ENCODE peak calls at places on chromosomes 3 and 15, in six cellular contexts. W, X, Z, D, M and L are unnamed samples.

GRCh38 chr3:138642226-138642926 is 33.8 kb downstream of the FAIM start:
- DNase-seq in W (no peak), X (no peak), Z (no peak), D (no peak), M (no peak), L (no peak)

GRCh38 chr3:108114423-108115065 is 23.7 kb upstream of the CD47 start:
- DNase-seq in W (no peak), X (no peak), Z (no peak), D (no peak), M (no peak), L (no peak)

GRCh38 chr15:70299931-70300858 is 202.5 kb upstream of the TLE3 start:
- DNase-seq in W (no peak), X (no peak), Z (no peak), D (no peak), M (no peak), L (no peak)

GRCh38 chr3:55042591-55042990 is 114.7 kb upstream of the LRTM1 start:
- DNase-seq in W (no peak), X (no peak), Z (peak), D (no peak), M (no peak), L (no peak)

GRCh38 chr15:60917469-60918130 is 311.5 kb downstream of the RORA start:
- DNase-seq in W (no peak), X (no peak), Z (peak), D (no peak), M (no peak), L (peak)

GRCh38 chr3:155079795-155080546 is at the start of gene MME:
- DNase-seq in W (no peak), X (no peak), Z (peak), D (peak), M (no peak), L (peak)

GRCh38 chr15:45689616-45690015 is 54.8 kb downstream of the SQOR start:
- DNase-seq in W (no peak), X (no peak), Z (no peak), D (no peak), M (no peak), L (no peak)

GRCh38 chr3:105811518-105812193 is 57.2 kb downstream of the CBLB start:
- DNase-seq in W (no peak), X (no peak), Z (no peak), D (no peak), M (no peak), L (no peak)

GRCh38 chr3:112365035-112365434 is 32.1 kb downstream of the CD200 start:
- DNase-seq in W (no peak), X (no peak), Z (no peak), D (no peak), M (no peak), L (no peak)

GRCh38 chr15:35209838-35210237 is 124.7 kb upstream of the NANOGP8 start:
- DNase-seq in W (no peak), X (no peak), Z (no peak), D (no peak), M (no peak), L (peak)

GRCh38 chr3:32129832-32130231 is 23.4 kb downstream of the GPD1L start:
- DNase-seq in W (no peak), X (no peak), Z (no peak), D (no peak), M (no peak), L (no peak)

GRCh38 chr3:108218811-108219210 is 3.4 kb downstream of the IFT57 start:
- DNase-seq in W (no peak), X (no peak), Z (peak), D (no peak), M (no peak), L (no peak)

GRCh38 chr3:98114264-98114663 is 16.3 kb upstream of the OR5H1 start:
- DNase-seq in W (no peak), X (no peak), Z (no peak), D (no peak), M (no peak), L (no peak)

GRCh38 chr3:42161050-42161935 is 70.1 kb downstream of the TRAK1 start:
- DNase-seq in W (peak), X (no peak), Z (peak), D (no peak), M (no peak), L (no peak)

GRCh38 chr3:104460477-104461406 is 906.0 kb upstream of the ALCAM start:
- DNase-seq in W (no peak), X (no peak), Z (peak), D (no peak), M (no peak), L (peak)

GRCh38 chr3:162337630-162338029 is 841.0 kb downstream of the OTOL1 start:
- DNase-seq in W (no peak), X (no peak), Z (peak), D (no peak), M (no peak), L (no peak)

GRCh38 chr15:25056484-25057429 is 102.0 kb downstream of the SNRPN start:
- DNase-seq in W (no peak), X (no peak), Z (no peak), D (no peak), M (peak), L (no peak)

GRCh38 chr3:138049157-138049919 is 39.4 kb downstream of the CLDN18 start:
- DNase-seq in W (no peak), X (no peak), Z (peak), D (no peak), M (no peak), L (no peak)

GRCh38 chr3:117626577-117626976 is 917.0 kb downstream of the TUSC7 start:
- DNase-seq in W (no peak), X (no peak), Z (no peak), D (no peak), M (no peak), L (no peak)

GRCh38 chr3:143775401-143775970 is 72.8 kb downstream of the SLC9A9 start:
- DNase-seq in W (no peak), X (no peak), Z (peak), D (no peak), M (no peak), L (no peak)

GRCh38 chr15:49372366-49372765 is 50.7 kb upstream of the FGF7 start:
- DNase-seq in W (no peak), X (no peak), Z (no peak), D (no peak), M (no peak), L (no peak)

GRCh38 chr15:58329781-58330467 is 101.9 kb upstream of the LIPC start:
- DNase-seq in W (peak), X (no peak), Z (peak), D (no peak), M (no peak), L (peak)

GRCh38 chr3:160150066-160150465 is 75.2 kb upstream of the C3orf80 start:
- DNase-seq in W (no peak), X (no peak), Z (no peak), D (no peak), M (no peak), L (no peak)

GRCh38 chr3:134627831-134628230 is 23.0 kb downstream of the KY start:
- DNase-seq in W (peak), X (no peak), Z (no peak), D (no peak), M (no peak), L (peak)

GRCh38 chr3:178445139-178445538 is 91.1 kb upstream of the KCNMB2 start:
- DNase-seq in W (no peak), X (no peak), Z (no peak), D (no peak), M (no peak), L (no peak)

GRCh38 chr15:85749261-85750151 is 45.2 kb downstream of the KLHL25 start:
- DNase-seq in W (no peak), X (no peak), Z (peak), D (no peak), M (no peak), L (no peak)

GRCh38 chr15:67776600-67776999 is 48.7 kb upstream of the SKOR1 start:
- DNase-seq in W (no peak), X (no peak), Z (no peak), D (no peak), M (no peak), L (no peak)

GRCh38 chr3:109131276-109131675 is 5.2 kb upstream of the C3orf85 start:
- DNase-seq in W (no peak), X (no peak), Z (peak), D (no peak), M (no peak), L (no peak)

GRCh38 chr3:146313411-146314111 is 62.7 kb upstream of the PLSCR4 start:
- DNase-seq in W (no peak), X (no peak), Z (peak), D (no peak), M (no peak), L (peak)

GRCh38 chr15:100572362-100572983 is 29.5 kb downstream of the LINS1 start:
- DNase-seq in W (no peak), X (no peak), Z (peak), D (no peak), M (no peak), L (no peak)

GRCh38 chr15:99239545-99240198 is 9.7 kb downstream of the TTC23 start:
- DNase-seq in W (no peak), X (no peak), Z (no peak), D (no peak), M (no peak), L (no peak)

GRCh38 chr3:145807990-145808389 is 353.0 kb downstream of the PLOD2 start:
- DNase-seq in W (no peak), X (no peak), Z (peak), D (peak), M (peak), L (no peak)

GRCh38 chr3:53382106-53382505 is 34.8 kb upstream of the DCP1A start:
- DNase-seq in W (peak), X (no peak), Z (peak), D (no peak), M (no peak), L (no peak)

GRCh38 chr3:128499724-128500275 is 6.8 kb upstream of the GATA2 start:
- DNase-seq in W (no peak), X (no peak), Z (no peak), D (no peak), M (no peak), L (no peak)

GRCh38 chr3:128498901-128499530 is 6.0 kb upstream of the GATA2 start:
- DNase-seq in W (no peak), X (no peak), Z (no peak), D (no peak), M (no peak), L (no peak)

GRCh38 chr3:128497305-128498126 is 4.5 kb upstream of the GATA2 start:
- DNase-seq in W (no peak), X (no peak), Z (no peak), D (peak), M (peak), L (peak)

GRCh38 chr3:128496602-128497304 is 3.8 kb upstream of the GATA2 start:
- DNase-seq in W (no peak), X (no peak), Z (no peak), D (no peak), M (no peak), L (no peak)

GRCh38 chr3:128498127-128498626 is 5.2 kb upstream of the GATA2 start:
- DNase-seq in W (no peak), X (no peak), Z (no peak), D (no peak), M (no peak), L (no peak)
- TF ChIP-seq CTCF in W (peak), X (no peak), Z (no peak), D (no peak), M (peak), L (no peak)

GRCh38 chr3:50154840-50155490 is at the start of gene SEMA3F:
- DNase-seq in W (peak), X (no peak), Z (peak), D (peak), M (peak), L (peak)
- TF ChIP-seq CTCF in W (no peak), X (no peak), Z (no peak), D (peak), M (no peak), L (no peak)

GRCh38 chr3:38117748-38118420 is 19.0 kb downstream of the ACAA1 start:
- DNase-seq in W (no peak), X (peak), Z (peak), D (peak), M (no peak), L (peak)

GRCh38 chr3:38118421-38119247 is 18.3 kb downstream of the ACAA1 start:
- DNase-seq in W (no peak), X (no peak), Z (no peak), D (no peak), M (no peak), L (no peak)

GRCh38 chr3:38119248-38119544 is 17.7 kb downstream of the ACAA1 start:
- DNase-seq in W (no peak), X (no peak), Z (no peak), D (no peak), M (no peak), L (no peak)

GRCh38 chr3:38115645-38116427 is 21.1 kb downstream of the ACAA1 start:
- DNase-seq in W (no peak), X (no peak), Z (no peak), D (no peak), M (no peak), L (no peak)

GRCh38 chr3:38117163-38117716 is 19.7 kb downstream of the ACAA1 start:
- DNase-seq in W (no peak), X (no peak), Z (no peak), D (no peak), M (no peak), L (no peak)
- TF ChIP-seq CTCF in W (no peak), X (no peak), Z (no peak), D (no peak), M (no peak), L (no peak)

GRCh38 chr3:38112378-38112761 is 24.6 kb downstream of the ACAA1 start:
- DNase-seq in W (no peak), X (no peak), Z (no peak), D (no peak), M (no peak), L (no peak)

GRCh38 chr3:38119802-38120689 is 16.9 kb downstream of the ACAA1 start:
- DNase-seq in W (no peak), X (no peak), Z (no peak), D (no peak), M (no peak), L (no peak)

GRCh38 chr3:38114875-38115644 is 21.9 kb downstream of the ACAA1 start:
- DNase-seq in W (no peak), X (no peak), Z (no peak), D (no peak), M (no peak), L (no peak)

GRCh38 chr3:38114052-38114874 is 22.7 kb downstream of the ACAA1 start:
- DNase-seq in W (no peak), X (no peak), Z (no peak), D (no peak), M (no peak), L (no peak)

DNA sequence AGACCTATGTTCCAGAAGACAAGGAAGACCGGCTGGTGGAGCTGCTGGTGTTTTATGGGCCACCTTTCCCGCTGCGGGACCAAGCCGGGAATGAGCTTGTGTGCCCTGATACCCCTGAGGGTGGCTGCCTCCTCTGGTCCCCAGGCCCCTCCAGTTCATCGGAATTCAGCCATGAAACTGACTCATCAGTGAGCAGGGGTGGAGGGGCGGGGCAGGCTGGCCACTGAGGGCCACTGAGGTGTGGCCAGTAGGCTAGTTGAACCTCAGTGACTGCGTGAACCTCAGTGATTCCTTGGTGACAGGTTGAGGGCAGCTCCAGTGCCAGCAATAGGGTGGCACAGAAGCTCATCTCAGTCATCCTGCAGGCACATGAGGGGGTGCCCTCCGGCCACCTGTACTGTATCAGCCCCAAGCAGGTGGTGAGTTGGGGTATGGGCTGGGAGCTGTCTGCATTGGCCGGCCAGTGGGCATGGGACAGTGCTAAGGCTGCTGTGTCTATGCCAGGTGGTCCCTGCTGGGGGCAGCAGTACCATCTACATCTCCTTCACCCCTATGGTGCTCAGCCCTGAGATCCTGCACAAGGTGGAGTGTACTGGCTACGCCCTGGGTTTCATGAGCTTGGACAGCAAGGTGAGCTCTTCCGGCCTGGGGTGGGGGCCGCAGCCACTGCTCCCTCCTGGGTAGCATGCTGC is 20.3 kb downstream of the ACAA1 start:
- DNase-seq in W (no peak), X (no peak), Z (no peak), D (no peak), M (no peak), L (peak)
- TF ChIP-seq CTCF in W (no peak), X (no peak), Z (no peak), D (no peak), M (no peak), L (no peak)

GRCh38 chr3:50242371-50242770 is 6.4 kb downstream of the GNAI2 start:
- DNase-seq in W (no peak), X (no peak), Z (no peak), D (no peak), M (no peak), L (no peak)

GRCh38 chr3:50245251-50245745 is 9.3 kb downstream of the GNAI2 start:
- DNase-seq in W (no peak), X (no peak), Z (no peak), D (no peak), M (no peak), L (no peak)

GRCh38 chr3:50241163-50241562 is 5.2 kb downstream of the GNAI2 start:
- DNase-seq in W (no peak), X (no peak), Z (no peak), D (peak), M (no peak), L (no peak)

GRCh38 chr3:50243552-50243895 is 7.5 kb downstream of the GNAI2 start:
- DNase-seq in W (no peak), X (no peak), Z (no peak), D (no peak), M (no peak), L (no peak)

GRCh38 chr3:50242778-50243551 is 7.0 kb downstream of the GNAI2 start:
- DNase-seq in W (no peak), X (no peak), Z (no peak), D (no peak), M (no peak), L (no peak)
- TF ChIP-seq CTCF in W (no peak), X (no peak), Z (no peak), D (no peak), M (no peak), L (no peak)

DNA sequence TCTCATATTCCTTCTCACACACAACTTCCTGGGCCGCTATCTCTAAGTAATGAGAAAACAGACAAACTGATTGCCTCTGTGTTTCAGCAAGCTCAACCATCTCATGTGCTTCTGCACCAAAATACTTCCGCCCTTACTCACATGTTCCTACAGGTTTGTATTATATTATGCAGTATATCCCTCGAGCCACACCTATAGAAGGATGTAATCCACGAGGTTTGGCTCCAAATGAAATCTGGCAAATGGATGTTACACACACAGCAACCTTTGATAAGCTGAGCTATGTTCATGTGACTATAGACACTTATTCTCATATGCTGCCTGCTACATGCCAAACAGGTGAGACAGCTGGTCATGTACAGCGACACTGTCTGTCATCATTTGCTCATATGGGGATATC is 22.6 kb downstream of the CCRL2 start:
- DNase-seq in W (no peak), X (no peak), Z (no peak), D (no peak), M (no peak), L (no peak)
- TF ChIP-seq CTCF in W (no peak), X (no peak), Z (no peak), D (no peak), M (no peak), L (no peak)

GRCh38 chr15:43939070-43939469 is 112.3 kb downstream of the WDR76 start:
- DNase-seq in W (no peak), X (no peak), Z (peak), D (no peak), M (no peak), L (peak)
- TF ChIP-seq CTCF in W (peak), X (no peak), Z (peak), D (peak), M (no peak), L (no peak)

DNA sequence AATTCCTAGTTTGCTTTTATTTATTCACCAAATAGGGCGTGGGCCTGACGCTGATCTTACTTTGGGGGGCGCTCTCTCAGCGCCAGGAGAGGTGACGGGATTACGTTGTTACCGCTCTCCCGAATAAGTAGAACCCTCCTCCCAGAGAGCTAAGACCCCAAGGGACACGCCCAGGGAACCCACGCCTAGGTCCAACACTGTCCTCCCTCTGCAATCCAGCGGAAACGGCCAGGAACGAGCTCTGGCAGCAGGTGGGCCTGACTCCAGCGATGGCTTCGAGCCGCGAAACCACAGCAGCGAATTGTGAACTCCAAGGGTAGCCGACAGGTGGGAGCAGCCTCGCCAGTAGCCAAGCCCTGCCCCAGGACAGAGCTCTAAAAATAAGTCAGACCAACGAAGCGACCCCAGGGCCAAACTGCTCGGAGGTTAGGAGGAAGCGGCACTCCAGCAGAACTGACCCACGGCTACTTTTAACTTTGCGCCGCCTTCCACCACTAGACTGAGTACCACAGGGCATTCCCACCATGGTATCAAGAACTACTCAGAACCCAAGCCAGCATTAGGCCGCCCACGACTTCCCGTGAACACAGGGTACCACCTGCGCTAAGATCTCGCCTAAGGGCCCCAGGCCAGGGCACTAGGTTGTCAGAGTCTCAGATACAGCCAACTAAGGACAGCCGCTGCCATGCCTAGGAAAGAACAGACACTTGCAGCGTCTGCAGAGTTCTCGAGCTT is 1.6 kb upstream of the SIN3A start:
- DNase-seq in W (peak), X (peak), Z (peak), D (peak), M (peak), L (peak)
- TF ChIP-seq CTCF in W (no peak), X (peak), Z (peak), D (peak), M (peak), L (no peak)

DNA sequence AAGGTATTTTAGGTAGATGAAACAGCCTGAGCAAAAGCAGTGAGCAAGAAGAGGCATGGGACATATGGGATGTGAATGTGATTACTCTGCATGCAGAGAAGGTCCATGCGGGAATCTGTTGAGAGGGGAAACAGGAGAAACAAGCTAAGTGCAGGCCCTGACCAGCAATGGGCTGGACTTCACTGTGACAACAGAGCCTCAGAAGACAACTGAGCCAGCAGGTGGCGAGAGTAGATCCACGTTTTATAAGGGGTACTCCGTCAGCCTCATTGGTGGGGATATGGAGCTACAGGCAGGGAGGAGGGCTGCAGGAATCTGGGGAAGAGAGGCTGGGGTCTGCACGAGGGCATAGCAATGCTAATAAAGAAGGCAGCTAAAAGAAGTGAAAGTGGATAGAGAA is 405.9 kb upstream of the LMCD1 start:
- DNase-seq in W (no peak), X (no peak), Z (no peak), D (no peak), M (no peak), L (no peak)
- TF ChIP-seq CTCF in W (no peak), X (no peak), Z (no peak), D (peak), M (no peak), L (no peak)

GRCh38 chr15:63041982-63042878 is at the start of gene TPM1:
- DNase-seq in W (peak), X (peak), Z (peak), D (peak), M (peak), L (peak)
- TF ChIP-seq CTCF in W (no peak), X (no peak), Z (no peak), D (no peak), M (no peak), L (no peak)